ENCODE peak calls at places on chromosomes 1 and 21, in four cellular contexts. One of them, this sample, is unnamed.

GRCh38 chr21:17461014-17461413 is 51.8 kb upstream of the CXADR start:
- DNase-seq in Peyer's patch: no peak
- DNase-seq in fibroblast of the conjunctiva: peak
- DNase-seq in T-helper 9 cell: no peak
- DNase-seq in this sample: no peak

GRCh38 chr1:208576425-208576824 is 332.2 kb upstream of the PLXNA2 start:
- DNase-seq in Peyer's patch: no peak
- DNase-seq in fibroblast of the conjunctiva: no peak
- DNase-seq in T-helper 9 cell: no peak
- DNase-seq in this sample: no peak

GRCh38 chr1:245802941-245803665 is 648.3 kb downstream of the KIF26B start:
- DNase-seq in Peyer's patch: no peak
- DNase-seq in fibroblast of the conjunctiva: no peak
- DNase-seq in T-helper 9 cell: no peak
- DNase-seq in this sample: no peak

GRCh38 chr1:61452354-61452990 is 272.5 kb downstream of the TM2D1 start:
- DNase-seq in Peyer's patch: no peak
- DNase-seq in fibroblast of the conjunctiva: no peak
- DNase-seq in T-helper 9 cell: no peak
- DNase-seq in this sample: no peak

GRCh38 chr1:28601696-28602095 is 9.6 kb downstream of the RAB42 start:
- DNase-seq in Peyer's patch: no peak
- DNase-seq in fibroblast of the conjunctiva: peak
- DNase-seq in T-helper 9 cell: no peak
- DNase-seq in this sample: no peak

GRCh38 chr1:228303596-228303995 is 95.8 kb downstream of the OBSCN start:
- DNase-seq in Peyer's patch: no peak
- DNase-seq in fibroblast of the conjunctiva: no peak
- DNase-seq in T-helper 9 cell: no peak
- DNase-seq in this sample: no peak

GRCh38 chr1:98328855-98329254 is 332.7 kb upstream of the SNX7 start:
- DNase-seq in Peyer's patch: no peak
- DNase-seq in fibroblast of the conjunctiva: no peak
- DNase-seq in T-helper 9 cell: no peak
- DNase-seq in this sample: no peak

GRCh38 chr1:1605724-1606123 is 5.8 kb upstream of the FNDC10 start:
- DNase-seq in Peyer's patch: no peak
- DNase-seq in fibroblast of the conjunctiva: no peak
- DNase-seq in T-helper 9 cell: no peak
- DNase-seq in this sample: no peak

GRCh38 chr21:29448766-29449165 is 150.0 kb downstream of the BACH1 start:
- DNase-seq in Peyer's patch: no peak
- DNase-seq in fibroblast of the conjunctiva: no peak
- DNase-seq in T-helper 9 cell: no peak
- DNase-seq in this sample: no peak

GRCh38 chr1:5904551-5904950 is 87.7 kb downstream of the NPHP4 start:
- DNase-seq in Peyer's patch: no peak
- DNase-seq in fibroblast of the conjunctiva: no peak
- DNase-seq in T-helper 9 cell: no peak
- DNase-seq in this sample: no peak

GRCh38 chr1:198122693-198123092 is 34.1 kb upstream of the NEK7 start:
- DNase-seq in Peyer's patch: no peak
- DNase-seq in fibroblast of the conjunctiva: no peak
- DNase-seq in T-helper 9 cell: no peak
- DNase-seq in this sample: no peak

GRCh38 chr1:24696033-24696755 is 49.1 kb upstream of the CLIC4 start:
- DNase-seq in Peyer's patch: no peak
- DNase-seq in fibroblast of the conjunctiva: no peak
- DNase-seq in T-helper 9 cell: no peak
- DNase-seq in this sample: no peak

GRCh38 chr1:223652436-223652901 is 13.0 kb downstream of the CAPN8 start:
- DNase-seq in Peyer's patch: no peak
- DNase-seq in fibroblast of the conjunctiva: no peak
- DNase-seq in T-helper 9 cell: no peak
- DNase-seq in this sample: no peak

GRCh38 chr1:185837711-185838110 is 103.5 kb downstream of the HMCN1 start:
- DNase-seq in Peyer's patch: no peak
- DNase-seq in fibroblast of the conjunctiva: no peak
- DNase-seq in T-helper 9 cell: no peak
- DNase-seq in this sample: no peak

This sample was measured in chondrocyte.